ENCODE peak calls at places on chromosomes 6 and 20, in eight cellular contexts. C is WERI-Rb-1, K is psoas muscle, A is choroid plexus epithelial cell, Q is tibial artery, B is tibial nerve, M is H9, D is HCT116. O is an unnamed sample.

GRCh38 chr6:111038534-111039252 is 48.6 kb upstream of the SLC16A10 start:
- DNase-seq in C (no peak), K (no peak), A (no peak), Q (no peak), B (no peak), M (no peak), D (no peak), O (peak; percentile 10)

GRCh38 chr6:152135755-152136448 is 328.4 kb downstream of the ESR1 start:
- DNase-seq in C (no peak), K (no peak), A (no peak), Q (no peak), B (no peak), M (no peak), D (no peak), O (no peak)

GRCh38 chr6:11744753-11745152 is 33.9 kb downstream of the ADTRP start:
- DNase-seq in C (no peak), K (peak; percentile 75), A (peak; percentile 96), Q (peak; percentile 90), B (peak; percentile 62), M (no peak), D (no peak), O (no peak)

GRCh38 chr6:22153384-22154158 is 143.3 kb downstream of the PRL start:
- DNase-seq in C (no peak), K (no peak), A (no peak), Q (no peak), B (no peak), M (no peak), D (no peak), O (no peak)

GRCh38 chr6:116444092-116444491 is 17.1 kb upstream of the CALHM6 start:
- DNase-seq in C (no peak), K (no peak), A (peak; percentile 78), Q (no peak), B (no peak), M (no peak), D (peak; percentile 7), O (no peak)

GRCh38 chr6:136138003-136138402 is 112.1 kb downstream of the MTFR2 start:
- DNase-seq in C (no peak), K (no peak), A (no peak), Q (no peak), B (no peak), M (no peak), D (no peak), O (no peak)

GRCh38 chr6:140185991-140186390 is 811.5 kb upstream of the CITED2 start:
- DNase-seq in C (no peak), K (no peak), A (no peak), Q (no peak), B (no peak), M (no peak), D (no peak), O (no peak)

GRCh38 chr20:39632176-39632575 is 670.0 kb downstream of the DHX35 start:
- DNase-seq in C (no peak), K (no peak), A (no peak), Q (no peak), B (no peak), M (no peak), D (no peak), O (no peak)

GRCh38 chr6:91083226-91083625 is 496.4 kb upstream of the MAP3K7 start:
- DNase-seq in C (no peak), K (no peak), A (peak; percentile 40), Q (no peak), B (no peak), M (no peak), D (no peak), O (no peak)

GRCh38 chr6:84575264-84575663 is 189.1 kb downstream of the TBX18 start:
- DNase-seq in C (no peak), K (no peak), A (no peak), Q (no peak), B (no peak), M (no peak), D (no peak), O (no peak)

GRCh38 chr6:112595841-112596240 is 248.7 kb downstream of the RFPL4B start:
- DNase-seq in C (no peak), K (no peak), A (no peak), Q (no peak), B (no peak), M (no peak), D (no peak), O (no peak)

GRCh38 chr20:49914310-49915117 is 815 bp downstream of the SPATA2 start:
- DNase-seq in C (no peak), K (no peak), A (no peak), Q (no peak), B (no peak), M (no peak), D (no peak), O (no peak)

GRCh38 chr6:92024071-92024470 is 1395.3 kb downstream of the EPHA7 start:
- DNase-seq in C (no peak), K (no peak), A (no peak), Q (no peak), B (no peak), M (no peak), D (no peak), O (no peak)

GRCh38 chr6:143223895-143224294 is 163.2 kb downstream of the AIG1 start:
- DNase-seq in C (no peak), K (peak; percentile 49), A (peak; percentile 50), Q (peak; percentile 45), B (peak; percentile 19), M (no peak), D (no peak), O (no peak)

GRCh38 chr6:146851837-146852236 is 253.1 kb downstream of the ADGB start:
- DNase-seq in C (no peak), K (no peak), A (peak; percentile 96), Q (no peak), B (no peak), M (no peak), D (no peak), O (no peak)

GRCh38 chr6:138689849-138690248 is 83.7 kb upstream of the CCDC28A start:
- DNase-seq in C (no peak), K (no peak), A (no peak), Q (no peak), B (no peak), M (no peak), D (no peak), O (no peak)

GRCh38 chr20:10359621-10360040 is 74.4 kb downstream of the MKKS start:
- DNase-seq in C (no peak), K (no peak), A (peak; percentile 61), Q (no peak), B (no peak), M (no peak), D (no peak), O (no peak)

GRCh38 chr6:144284753-144285547 is at the start of gene UTRN:
- DNase-seq in C (peak; percentile 76), K (peak; percentile 88), A (peak; percentile 85), Q (peak; percentile 79), B (peak; percentile 45), M (peak; percentile 88), D (no peak), O (no peak)

GRCh38 chr20:35008411-35009342 is 53.0 kb downstream of the MYH7B start:
- DNase-seq in C (no peak), K (peak; percentile 92), A (no peak), Q (peak; percentile 70), B (peak; percentile 14), M (peak; percentile 15), D (no peak), O (no peak)

GRCh38 chr20:31859998-31860380 is 10.3 kb downstream of the DUSP15 start:
- DNase-seq in C (no peak), K (no peak), A (no peak), Q (no peak), B (no peak), M (no peak), D (no peak), O (no peak)

GRCh38 chr6:33313709-33314514 is at the start of gene TAPBP:
- DNase-seq in C (peak; percentile 47), K (peak; percentile 76), A (peak; percentile 75), Q (peak; percentile 60), B (peak; percentile 36), M (peak; percentile 64), D (no peak), O (peak; percentile 75)

GRCh38 chr6:119119989-119120388 is 41.5 kb upstream of the FAM184A start:
- DNase-seq in C (no peak), K (no peak), A (peak; percentile 88), Q (peak; percentile 39), B (no peak), M (no peak), D (no peak), O (no peak)

GRCh38 chr6:100461273-100461919 is 3.3 kb downstream of the SIM1 start:
- DNase-seq in C (peak; percentile 63), K (peak; percentile 74), A (no peak), Q (no peak), B (no peak), M (peak; percentile 69), D (no peak), O (no peak)

GRCh38 chr20:47758517-47759450 is 26.5 kb downstream of the SULF2 start:
- DNase-seq in C (no peak), K (no peak), A (no peak), Q (no peak), B (no peak), M (no peak), D (no peak), O (peak; percentile 3)

DNA sequence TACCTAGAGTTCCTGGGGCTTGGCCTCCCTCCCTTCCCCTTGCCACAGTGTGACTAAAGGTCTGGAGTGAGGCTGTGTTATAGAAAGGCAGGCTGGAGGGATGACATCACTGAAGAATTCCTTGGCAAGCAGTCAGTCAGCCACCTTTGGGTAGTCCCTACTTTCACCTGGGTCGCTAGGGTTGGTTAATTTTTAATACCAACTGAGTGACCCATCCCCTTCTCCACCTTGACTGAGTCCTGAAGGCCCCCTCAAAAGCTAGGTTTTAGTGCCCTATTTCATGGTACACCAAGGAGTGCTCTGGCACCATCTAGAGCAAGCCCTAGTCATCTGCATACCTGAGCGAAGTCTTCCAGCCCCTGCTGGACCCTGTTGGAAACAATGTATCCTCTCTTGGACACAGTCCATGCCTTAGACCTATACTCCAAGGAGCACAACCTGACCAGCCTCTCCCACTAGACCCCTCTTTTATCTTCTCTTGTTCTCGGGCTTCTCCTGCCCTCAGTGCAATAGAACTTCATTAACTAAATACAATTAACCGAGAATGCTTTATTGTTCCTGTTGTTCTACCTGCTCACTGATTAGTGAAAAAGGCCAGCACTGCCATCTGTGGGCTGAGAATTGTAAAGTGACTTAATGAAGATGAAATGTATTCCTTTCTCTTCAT is 44.6 kb downstream of the RIN2 start:
- DNase-seq in C (peak; percentile 45), K (no peak), A (no peak), Q (no peak), B (no peak), M (peak; percentile 47), D (peak; percentile 47), O (no peak)
- TF ChIP-seq CTCF in C (peak; percentile 58), K (peak; percentile 23), A (peak; percentile 52), Q (no peak), B (no peak), M (peak; percentile 61), D (peak; percentile 48), O (peak; percentile 15)

GRCh38 chr20:973785-974194 is 28.3 kb downstream of the RSPO4 start:
- DNase-seq in C (peak; percentile 37), K (no peak), A (peak; percentile 50), Q (no peak), B (no peak), M (peak; percentile 66), D (peak; percentile 55), O (peak; percentile 31)
- TF ChIP-seq CTCF in C (peak; percentile 79), K (no peak), A (peak; percentile 36), Q (no peak), B (no peak), M (peak; percentile 71), D (peak; percentile 70), O (peak; percentile 73)

GRCh38 chr6:39113788-39114187 is 1.2 kb downstream of the SAYSD1 start:
- DNase-seq in C (no peak), K (no peak), A (no peak), Q (no peak), B (no peak), M (no peak), D (no peak), O (no peak)
- TF ChIP-seq CTCF in C (no peak), K (no peak), A (no peak), Q (no peak), B (no peak), M (no peak), D (no peak), O (no peak)

GRCh38 chr6:137202078-137202477 is 17.1 kb downstream of the IFNGR1 start:
- DNase-seq in C (peak; percentile 15), K (no peak), A (no peak), Q (no peak), B (no peak), M (no peak), D (no peak), O (no peak)
- TF ChIP-seq CTCF in C (no peak), K (peak; percentile 13), A (peak; percentile 57), Q (no peak), B (no peak), M (peak; percentile 46), D (no peak), O (peak; percentile 62)

O was measured in GM12864.